ENCODE peak calls at places on chromosome 3, in six cellular contexts. One of them, this sample, is unnamed.

GRCh38 chr3:72836923-72837322 is 11.3 kb downstream of the SHQ1 start:
- DNase-seq in neural crest cell: no peak
- DNase-seq in NCI-H2029 treated with DMSO at 0.1 percent for 48 hours: no peak
- DNase-seq in psoas muscle: peak; percentile 89
- DNase-seq in activated naive CD8-positive, alpha-beta T cell treated with anti-CD3 and anti-CD28 coated beads for 36 hours: no peak
- DNase-seq in activated T-cell treated with anti-CD3 and anti-CD28 coated beads for 1 hour: no peak
- DNase-seq in this sample: no peak

GRCh38 chr3:42780892-42781700 is 8.0 kb upstream of the CCDC13 start:
- DNase-seq in activated T-cell treated with anti-CD3 and anti-CD28 coated beads for 1 hour: no peak
- DNase-seq in psoas muscle: no peak
- DNase-seq in NCI-H2029 treated with DMSO at 0.1 percent for 48 hours: peak; percentile 70
- DNase-seq in neural crest cell: peak; percentile 56
- DNase-seq in activated naive CD8-positive, alpha-beta T cell treated with anti-CD3 and anti-CD28 coated beads for 36 hours: no peak
- DNase-seq in this sample: peak; percentile 63

GRCh38 chr3:179098388-179099077 is 26.9 kb upstream of the ZMAT3 start:
- DNase-seq in activated T-cell treated with anti-CD3 and anti-CD28 coated beads for 1 hour: no peak
- DNase-seq in activated naive CD8-positive, alpha-beta T cell treated with anti-CD3 and anti-CD28 coated beads for 36 hours: no peak
- DNase-seq in neural crest cell: no peak
- DNase-seq in psoas muscle: no peak
- DNase-seq in NCI-H2029 treated with DMSO at 0.1 percent for 48 hours: no peak
- DNase-seq in this sample: no peak

GRCh38 chr3:153078826-153079225 is 83.2 kb upstream of the RAP2B start:
- DNase-seq in activated T-cell treated with anti-CD3 and anti-CD28 coated beads for 1 hour: no peak
- DNase-seq in activated naive CD8-positive, alpha-beta T cell treated with anti-CD3 and anti-CD28 coated beads for 36 hours: no peak
- DNase-seq in NCI-H2029 treated with DMSO at 0.1 percent for 48 hours: no peak
- DNase-seq in neural crest cell: no peak
- DNase-seq in psoas muscle: no peak
- DNase-seq in this sample: no peak

GRCh38 chr3:28239108-28239507 is 2.3 kb upstream of the CMC1 start:
- DNase-seq in activated T-cell treated with anti-CD3 and anti-CD28 coated beads for 1 hour: no peak
- DNase-seq in neural crest cell: no peak
- DNase-seq in psoas muscle: no peak
- DNase-seq in NCI-H2029 treated with DMSO at 0.1 percent for 48 hours: no peak
- DNase-seq in activated naive CD8-positive, alpha-beta T cell treated with anti-CD3 and anti-CD28 coated beads for 36 hours: no peak
- DNase-seq in this sample: no peak

GRCh38 chr3:115518100-115518852 is 105.0 kb upstream of the GAP43 start:
- DNase-seq in neural crest cell: no peak
- DNase-seq in activated T-cell treated with anti-CD3 and anti-CD28 coated beads for 1 hour: no peak
- DNase-seq in activated naive CD8-positive, alpha-beta T cell treated with anti-CD3 and anti-CD28 coated beads for 36 hours: no peak
- DNase-seq in psoas muscle: peak; percentile 75
- DNase-seq in NCI-H2029 treated with DMSO at 0.1 percent for 48 hours: no peak
- DNase-seq in this sample: peak; percentile 74

GRCh38 chr3:9915252-9916141 is 1.4 kb upstream of the IL17RC start:
- DNase-seq in activated T-cell treated with anti-CD3 and anti-CD28 coated beads for 1 hour: no peak
- DNase-seq in psoas muscle: peak; percentile 85
- DNase-seq in NCI-H2029 treated with DMSO at 0.1 percent for 48 hours: peak; percentile 83
- DNase-seq in activated naive CD8-positive, alpha-beta T cell treated with anti-CD3 and anti-CD28 coated beads for 36 hours: peak; percentile 48
- DNase-seq in neural crest cell: peak; percentile 58
- DNase-seq in this sample: peak; percentile 81

GRCh38 chr3:71694358-71694999 is 30.7 kb downstream of the EIF4E3 start:
- DNase-seq in NCI-H2029 treated with DMSO at 0.1 percent for 48 hours: no peak
- DNase-seq in activated T-cell treated with anti-CD3 and anti-CD28 coated beads for 1 hour: no peak
- DNase-seq in psoas muscle: no peak
- DNase-seq in neural crest cell: no peak
- DNase-seq in activated naive CD8-positive, alpha-beta T cell treated with anti-CD3 and anti-CD28 coated beads for 36 hours: no peak
- DNase-seq in this sample: no peak

GRCh38 chr3:100526613-100527346 is 34.4 kb downstream of the TMEM45A start:
- DNase-seq in activated T-cell treated with anti-CD3 and anti-CD28 coated beads for 1 hour: no peak
- DNase-seq in psoas muscle: no peak
- DNase-seq in activated naive CD8-positive, alpha-beta T cell treated with anti-CD3 and anti-CD28 coated beads for 36 hours: no peak
- DNase-seq in neural crest cell: no peak
- DNase-seq in NCI-H2029 treated with DMSO at 0.1 percent for 48 hours: no peak
- DNase-seq in this sample: no peak

GRCh38 chr3:118932822-118933558 is 101.7 kb downstream of the IGSF11 start:
- DNase-seq in activated T-cell treated with anti-CD3 and anti-CD28 coated beads for 1 hour: no peak
- DNase-seq in neural crest cell: no peak
- DNase-seq in psoas muscle: peak; percentile 87
- DNase-seq in activated naive CD8-positive, alpha-beta T cell treated with anti-CD3 and anti-CD28 coated beads for 36 hours: no peak
- DNase-seq in NCI-H2029 treated with DMSO at 0.1 percent for 48 hours: no peak
- DNase-seq in this sample: no peak

GRCh38 chr3:105867690-105868449 is 942 bp downstream of the CBLB start:
- DNase-seq in psoas muscle: no peak
- DNase-seq in NCI-H2029 treated with DMSO at 0.1 percent for 48 hours: peak; percentile 46
- DNase-seq in neural crest cell: no peak
- DNase-seq in activated T-cell treated with anti-CD3 and anti-CD28 coated beads for 1 hour: no peak
- DNase-seq in activated naive CD8-positive, alpha-beta T cell treated with anti-CD3 and anti-CD28 coated beads for 36 hours: no peak
- DNase-seq in this sample: no peak

GRCh38 chr3:55692958-55693558 is 206.0 kb upstream of the WNT5A start:
- DNase-seq in neural crest cell: no peak
- DNase-seq in psoas muscle: no peak
- DNase-seq in activated naive CD8-positive, alpha-beta T cell treated with anti-CD3 and anti-CD28 coated beads for 36 hours: no peak
- DNase-seq in NCI-H2029 treated with DMSO at 0.1 percent for 48 hours: no peak
- DNase-seq in activated T-cell treated with anti-CD3 and anti-CD28 coated beads for 1 hour: no peak
- DNase-seq in this sample: no peak

GRCh38 chr3:43606274-43606673 is 15.5 kb downstream of the ANO10 start:
- DNase-seq in activated T-cell treated with anti-CD3 and anti-CD28 coated beads for 1 hour: no peak
- DNase-seq in NCI-H2029 treated with DMSO at 0.1 percent for 48 hours: no peak
- DNase-seq in activated naive CD8-positive, alpha-beta T cell treated with anti-CD3 and anti-CD28 coated beads for 36 hours: no peak
- DNase-seq in psoas muscle: no peak
- DNase-seq in neural crest cell: no peak
- DNase-seq in this sample: peak; percentile 21

GRCh38 chr3:140247775-140248174 is 312.8 kb downstream of the CLSTN2 start:
- DNase-seq in activated naive CD8-positive, alpha-beta T cell treated with anti-CD3 and anti-CD28 coated beads for 36 hours: no peak
- DNase-seq in NCI-H2029 treated with DMSO at 0.1 percent for 48 hours: no peak
- DNase-seq in activated T-cell treated with anti-CD3 and anti-CD28 coated beads for 1 hour: no peak
- DNase-seq in psoas muscle: no peak
- DNase-seq in neural crest cell: no peak
- DNase-seq in this sample: no peak

GRCh38 chr3:142981108-142981507 is 17.6 kb upstream of the PAQR9 start:
- DNase-seq in NCI-H2029 treated with DMSO at 0.1 percent for 48 hours: no peak
- DNase-seq in activated naive CD8-positive, alpha-beta T cell treated with anti-CD3 and anti-CD28 coated beads for 36 hours: no peak
- DNase-seq in activated T-cell treated with anti-CD3 and anti-CD28 coated beads for 1 hour: no peak
- DNase-seq in psoas muscle: no peak
- DNase-seq in neural crest cell: no peak
- DNase-seq in this sample: no peak

GRCh38 chr3:30347679-30348216 is 258.7 kb upstream of the TGFBR2 start:
- DNase-seq in neural crest cell: no peak
- DNase-seq in activated naive CD8-positive, alpha-beta T cell treated with anti-CD3 and anti-CD28 coated beads for 36 hours: peak; percentile 44
- DNase-seq in activated T-cell treated with anti-CD3 and anti-CD28 coated beads for 1 hour: no peak
- DNase-seq in psoas muscle: no peak
- DNase-seq in NCI-H2029 treated with DMSO at 0.1 percent for 48 hours: no peak
- DNase-seq in this sample: no peak

GRCh38 chr3:132554437-132554836 is 42.6 kb upstream of the ACKR4 start:
- DNase-seq in activated T-cell treated with anti-CD3 and anti-CD28 coated beads for 1 hour: no peak
- DNase-seq in NCI-H2029 treated with DMSO at 0.1 percent for 48 hours: peak; percentile 88
- DNase-seq in psoas muscle: no peak
- DNase-seq in activated naive CD8-positive, alpha-beta T cell treated with anti-CD3 and anti-CD28 coated beads for 36 hours: no peak
- DNase-seq in neural crest cell: no peak
- DNase-seq in this sample: no peak

GRCh38 chr3:133572158-133573053 is 1.1 kb upstream of the CDV3 start:
- DNase-seq in neural crest cell: no peak
- DNase-seq in NCI-H2029 treated with DMSO at 0.1 percent for 48 hours: no peak
- DNase-seq in activated naive CD8-positive, alpha-beta T cell treated with anti-CD3 and anti-CD28 coated beads for 36 hours: no peak
- DNase-seq in psoas muscle: no peak
- DNase-seq in activated T-cell treated with anti-CD3 and anti-CD28 coated beads for 1 hour: no peak
- DNase-seq in this sample: no peak

GRCh38 chr3:51718547-51719412 is 11.9 kb downstream of the GRM2 start:
- DNase-seq in activated T-cell treated with anti-CD3 and anti-CD28 coated beads for 1 hour: no peak
- DNase-seq in psoas muscle: peak; percentile 72
- DNase-seq in neural crest cell: peak; percentile 75
- DNase-seq in activated naive CD8-positive, alpha-beta T cell treated with anti-CD3 and anti-CD28 coated beads for 36 hours: peak; percentile 81
- DNase-seq in NCI-H2029 treated with DMSO at 0.1 percent for 48 hours: peak; percentile 10
- DNase-seq in this sample: peak; percentile 79

GRCh38 chr3:71987089-71987735 is 202.3 kb upstream of the PROK2 start:
- DNase-seq in activated naive CD8-positive, alpha-beta T cell treated with anti-CD3 and anti-CD28 coated beads for 36 hours: no peak
- DNase-seq in psoas muscle: no peak
- DNase-seq in activated T-cell treated with anti-CD3 and anti-CD28 coated beads for 1 hour: no peak
- DNase-seq in neural crest cell: no peak
- DNase-seq in NCI-H2029 treated with DMSO at 0.1 percent for 48 hours: no peak
- DNase-seq in this sample: no peak

GRCh38 chr3:94066829-94067470 is 4.1 kb downstream of the NSUN3 start:
- DNase-seq in activated T-cell treated with anti-CD3 and anti-CD28 coated beads for 1 hour: no peak
- DNase-seq in NCI-H2029 treated with DMSO at 0.1 percent for 48 hours: no peak
- DNase-seq in psoas muscle: no peak
- DNase-seq in activated naive CD8-positive, alpha-beta T cell treated with anti-CD3 and anti-CD28 coated beads for 36 hours: no peak
- DNase-seq in neural crest cell: no peak
- DNase-seq in this sample: no peak

GRCh38 chr3:133209871-133210550 is 171.8 kb downstream of the TMEM108 start:
- DNase-seq in NCI-H2029 treated with DMSO at 0.1 percent for 48 hours: no peak
- DNase-seq in psoas muscle: no peak
- DNase-seq in neural crest cell: no peak
- DNase-seq in activated T-cell treated with anti-CD3 and anti-CD28 coated beads for 1 hour: no peak
- DNase-seq in activated naive CD8-positive, alpha-beta T cell treated with anti-CD3 and anti-CD28 coated beads for 36 hours: no peak
- DNase-seq in this sample: no peak

GRCh38 chr3:113534365-113534764 is 2.0 kb downstream of the SIDT1 start:
- DNase-seq in NCI-H2029 treated with DMSO at 0.1 percent for 48 hours: no peak
- DNase-seq in neural crest cell: no peak
- DNase-seq in psoas muscle: no peak
- DNase-seq in activated naive CD8-positive, alpha-beta T cell treated with anti-CD3 and anti-CD28 coated beads for 36 hours: peak; percentile 25
- DNase-seq in activated T-cell treated with anti-CD3 and anti-CD28 coated beads for 1 hour: no peak
- DNase-seq in this sample: no peak

GRCh38 chr3:64108281-64108680 is 85.0 kb upstream of the PSMD6 start:
- DNase-seq in neural crest cell: no peak
- DNase-seq in psoas muscle: no peak
- DNase-seq in activated T-cell treated with anti-CD3 and anti-CD28 coated beads for 1 hour: no peak
- DNase-seq in NCI-H2029 treated with DMSO at 0.1 percent for 48 hours: no peak
- DNase-seq in activated naive CD8-positive, alpha-beta T cell treated with anti-CD3 and anti-CD28 coated beads for 36 hours: no peak
- DNase-seq in this sample: peak; percentile 35

GRCh38 chr3:140922634-140923033 is 19.0 kb upstream of the SLC25A36 start:
- DNase-seq in NCI-H2029 treated with DMSO at 0.1 percent for 48 hours: no peak
- DNase-seq in activated T-cell treated with anti-CD3 and anti-CD28 coated beads for 1 hour: no peak
- DNase-seq in neural crest cell: no peak
- DNase-seq in activated naive CD8-positive, alpha-beta T cell treated with anti-CD3 and anti-CD28 coated beads for 36 hours: no peak
- DNase-seq in psoas muscle: no peak
- DNase-seq in this sample: no peak

GRCh38 chr3:33658971-33659848 is 58.8 kb downstream of the CLASP2 start:
- DNase-seq in activated T-cell treated with anti-CD3 and anti-CD28 coated beads for 1 hour: no peak
- DNase-seq in psoas muscle: peak; percentile 87
- DNase-seq in activated naive CD8-positive, alpha-beta T cell treated with anti-CD3 and anti-CD28 coated beads for 36 hours: peak; percentile 26
- DNase-seq in NCI-H2029 treated with DMSO at 0.1 percent for 48 hours: peak; percentile 91
- DNase-seq in neural crest cell: peak; percentile 60
- DNase-seq in this sample: peak; percentile 93

GRCh38 chr3:176948123-176948522 is 249.2 kb downstream of the TBL1XR1 start:
- DNase-seq in activated naive CD8-positive, alpha-beta T cell treated with anti-CD3 and anti-CD28 coated beads for 36 hours: no peak
- DNase-seq in activated T-cell treated with anti-CD3 and anti-CD28 coated beads for 1 hour: no peak
- DNase-seq in neural crest cell: no peak
- DNase-seq in NCI-H2029 treated with DMSO at 0.1 percent for 48 hours: no peak
- DNase-seq in psoas muscle: no peak
- DNase-seq in this sample: no peak

GRCh38 chr3:126555795-126556636 is 2.7 kb downstream of the C3orf22 start:
- DNase-seq in activated T-cell treated with anti-CD3 and anti-CD28 coated beads for 1 hour: no peak
- DNase-seq in activated naive CD8-positive, alpha-beta T cell treated with anti-CD3 and anti-CD28 coated beads for 36 hours: no peak
- DNase-seq in NCI-H2029 treated with DMSO at 0.1 percent for 48 hours: no peak
- DNase-seq in neural crest cell: no peak
- DNase-seq in psoas muscle: peak; percentile 36
- DNase-seq in this sample: peak; percentile 1

GRCh38 chr3:69321301-69321986 is 64.4 kb downstream of the FRMD4B start:
- DNase-seq in activated naive CD8-positive, alpha-beta T cell treated with anti-CD3 and anti-CD28 coated beads for 36 hours: no peak
- DNase-seq in NCI-H2029 treated with DMSO at 0.1 percent for 48 hours: no peak
- DNase-seq in neural crest cell: no peak
- DNase-seq in activated T-cell treated with anti-CD3 and anti-CD28 coated beads for 1 hour: no peak
- DNase-seq in psoas muscle: no peak
- DNase-seq in this sample: no peak

GRCh38 chr3:186413615-186414415 is 51.8 kb upstream of the DGKG start:
- DNase-seq in activated naive CD8-positive, alpha-beta T cell treated with anti-CD3 and anti-CD28 coated beads for 36 hours: peak; percentile 8
- DNase-seq in NCI-H2029 treated with DMSO at 0.1 percent for 48 hours: peak; percentile 42
- DNase-seq in activated T-cell treated with anti-CD3 and anti-CD28 coated beads for 1 hour: no peak
- DNase-seq in psoas muscle: peak; percentile 75
- DNase-seq in neural crest cell: no peak
- DNase-seq in this sample: peak; percentile 68

GRCh38 chr3:22960326-22960984 is 242.7 kb upstream of the UBE2E2 start:
- DNase-seq in activated naive CD8-positive, alpha-beta T cell treated with anti-CD3 and anti-CD28 coated beads for 36 hours: no peak
- DNase-seq in NCI-H2029 treated with DMSO at 0.1 percent for 48 hours: peak; percentile 47
- DNase-seq in activated T-cell treated with anti-CD3 and anti-CD28 coated beads for 1 hour: no peak
- DNase-seq in psoas muscle: no peak
- DNase-seq in neural crest cell: peak; percentile 37
- DNase-seq in this sample: peak; percentile 51

GRCh38 chr3:183857863-183858262 is 26.8 kb downstream of the PARL start:
- DNase-seq in NCI-H2029 treated with DMSO at 0.1 percent for 48 hours: no peak
- DNase-seq in activated naive CD8-positive, alpha-beta T cell treated with anti-CD3 and anti-CD28 coated beads for 36 hours: no peak
- DNase-seq in psoas muscle: no peak
- DNase-seq in neural crest cell: no peak
- DNase-seq in activated T-cell treated with anti-CD3 and anti-CD28 coated beads for 1 hour: no peak
- DNase-seq in this sample: no peak

GRCh38 chr3:198070871-198071270 is 110.9 kb downstream of the LMLN start:
- DNase-seq in neural crest cell: no peak
- DNase-seq in NCI-H2029 treated with DMSO at 0.1 percent for 48 hours: no peak
- DNase-seq in activated naive CD8-positive, alpha-beta T cell treated with anti-CD3 and anti-CD28 coated beads for 36 hours: no peak
- DNase-seq in activated T-cell treated with anti-CD3 and anti-CD28 coated beads for 1 hour: no peak
- DNase-seq in psoas muscle: no peak
- DNase-seq in this sample: no peak

GRCh38 chr3:94349310-94349848 is 286.5 kb downstream of the NSUN3 start:
- DNase-seq in NCI-H2029 treated with DMSO at 0.1 percent for 48 hours: no peak
- DNase-seq in psoas muscle: no peak
- DNase-seq in neural crest cell: no peak
- DNase-seq in activated T-cell treated with anti-CD3 and anti-CD28 coated beads for 1 hour: no peak
- DNase-seq in activated naive CD8-positive, alpha-beta T cell treated with anti-CD3 and anti-CD28 coated beads for 36 hours: no peak
- DNase-seq in this sample: no peak